ENCODE peak calls at places on chromosome X, in eight cellular contexts. I is NCI-H2171 treated with DMSO at 0.1 percent for 48 hours; U is GM23248; Z is activated T-cell treated with anti-CD3 and anti-CD28 coated beads for 24 hours; D is dorsolateral prefrontal cortex; G is activated CD8-positive, alpha-beta memory T cell treated with anti-CD3 and anti-CD28 coated beads for 48 hours; M is endothelial cell; T is iPS-NIHi11. H is an unnamed sample.
A peak's percentile ranks its signal among the peaks of the same experiment; 100 is the strongest.

GRCh38 chrX:133549319-133549933 is 134.1 kb upstream of the GPC4 start:
- DNase-seq in I (no peak), U (no peak), Z (no peak), D (no peak), G (no peak), M (no peak), T (no peak), H (no peak)

GRCh38 chrX:127317159-127317558 is 497.6 kb downstream of the PRR32 start:
- DNase-seq in I (no peak), U (no peak), Z (no peak), D (no peak), G (no peak), M (no peak), T (no peak), H (no peak)

GRCh38 chrX:71198066-71198465 is 25.0 kb upstream of the GJB1 start:
- DNase-seq in I (no peak), U (no peak), Z (peak; percentile 2), D (no peak), G (no peak), M (no peak), T (no peak), H (no peak)

GRCh38 chrX:24245201-24245600 is 68.7 kb downstream of the SUPT20HL2 start:
- DNase-seq in I (no peak), U (peak; percentile 82), Z (no peak), D (no peak), G (no peak), M (no peak), T (peak; percentile 27), H (peak; percentile 61)

GRCh38 chrX:154028502-154029184 is 8.9 kb upstream of the IRAK1 start:
- DNase-seq in I (no peak), U (no peak), Z (no peak), D (no peak), G (no peak), M (no peak), T (no peak), H (no peak)

GRCh38 chrX:23483396-23483795 is 148.7 kb downstream of the PTCHD1 start:
- DNase-seq in I (peak; percentile 20), U (no peak), Z (no peak), D (no peak), G (no peak), M (no peak), T (no peak), H (no peak)

GRCh38 chrX:108199691-108200090 is 108.1 kb downstream of the ATG4A start:
- DNase-seq in I (peak; percentile 36), U (peak; percentile 53), Z (no peak), D (no peak), G (no peak), M (peak; percentile 28), T (peak; percentile 22), H (peak; percentile 22)

GRCh38 chrX:69321789-69322188 is 156.5 kb upstream of the PJA1 start:
- DNase-seq in I (no peak), U (no peak), Z (no peak), D (no peak), G (no peak), M (no peak), T (no peak), H (no peak)

GRCh38 chrX:106467422-106467821 is 144.4 kb upstream of the RADX start:
- DNase-seq in I (no peak), U (no peak), Z (no peak), D (no peak), G (no peak), M (no peak), T (peak; percentile 10), H (no peak)

GRCh38 chrX:108304210-108304609 is 134.0 kb downstream of the COL4A6 start:
- DNase-seq in I (peak; percentile 58), U (no peak), Z (no peak), D (no peak), G (no peak), M (no peak), T (peak; percentile 23), H (no peak)

GRCh38 chrX:54181196-54181953 is 1.7 kb downstream of the FAM120C start:
- DNase-seq in I (no peak), U (peak; percentile 17), Z (no peak), D (no peak), G (no peak), M (no peak), T (no peak), H (no peak)

GRCh38 chrX:154531626-154532025 is 15.0 kb downstream of the G6PD start:
- DNase-seq in I (no peak), U (peak; percentile 38), Z (no peak), D (no peak), G (no peak), M (no peak), T (no peak), H (peak; percentile 64)

GRCh38 chrX:19544693-19545305 is 29.5 kb upstream of the MAP3K15 start:
- DNase-seq in I (peak; percentile 42), U (peak; percentile 59), Z (no peak), D (peak; percentile 30), G (no peak), M (peak; percentile 35), T (peak; percentile 61), H (peak; percentile 66)

GRCh38 chrX:9131066-9131465 is 97.1 kb upstream of the FAM9B start:
- DNase-seq in I (no peak), U (peak; percentile 59), Z (no peak), D (no peak), G (no peak), M (no peak), T (no peak), H (no peak)

GRCh38 chrX:137118536-137118935 is 84.7 kb upstream of the GPR101 start:
- DNase-seq in I (no peak), U (no peak), Z (no peak), D (no peak), G (no peak), M (no peak), T (no peak), H (no peak)

GRCh38 chrX:28988246-28988645 is 401.0 kb downstream of the IL1RAPL1 start:
- DNase-seq in I (peak; percentile 3), U (no peak), Z (no peak), D (peak; percentile 59), G (no peak), M (no peak), T (no peak), H (no peak)

GRCh38 chrX:153897899-153898298 is 6.6 kb upstream of the AVPR2 start:
- DNase-seq in I (peak; percentile 85), U (no peak), Z (no peak), D (no peak), G (no peak), M (no peak), T (no peak), H (no peak)

GRCh38 chrX:131830400-131831184 is 192.5 kb upstream of the STK26 start:
- DNase-seq in I (peak; percentile 87), U (peak; percentile 42), Z (peak; percentile 17), D (peak; percentile 53), G (no peak), M (peak; percentile 76), T (peak; percentile 53), H (peak; percentile 75)

GRCh38 chrX:40008841-40009461 is 88.8 kb downstream of the BCOR start:
- DNase-seq in I (peak; percentile 71), U (peak; percentile 43), Z (no peak), D (no peak), G (no peak), M (no peak), T (peak; percentile 12), H (no peak)

GRCh38 chrX:150212672-150213480 is 150.2 kb upstream of the MAMLD1 start:
- DNase-seq in I (no peak), U (peak; percentile 38), Z (no peak), D (no peak), G (no peak), M (peak; percentile 3), T (no peak), H (no peak)

GRCh38 chrX:149910178-149910695 is 19.1 kb upstream of the HSFX4 start:
- DNase-seq in I (no peak), U (no peak), Z (no peak), D (no peak), G (no peak), M (no peak), T (no peak), H (no peak)

GRCh38 chrX:19557816-19558215 is 42.5 kb upstream of the MAP3K15 start:
- DNase-seq in I (no peak), U (peak; percentile 61), Z (no peak), D (no peak), G (no peak), M (no peak), T (no peak), H (no peak)

GRCh38 chrX:6449946-6450345 is 85.0 kb downstream of the VCX3A start:
- DNase-seq in I (no peak), U (no peak), Z (no peak), D (no peak), G (no peak), M (no peak), T (no peak), H (no peak)